ENCODE peak calls at places on chromosomes 11 and 22, in five cellular contexts. A, Q, O, Z and I are unnamed samples.

GRCh38 chr11:130872961-130873360 is 43.3 kb downstream of the SNX19 start:
- DNase-seq in A (no peak), Q (peak), O (no peak), Z (no peak), I (no peak)

GRCh38 chr11:3686751-3687150 is 15.6 kb upstream of the CHRNA10 start:
- DNase-seq in A (no peak), Q (no peak), O (no peak), Z (no peak), I (no peak)

GRCh38 chr11:27545035-27545434 is 38.5 kb upstream of the LIN7C start:
- DNase-seq in A (no peak), Q (no peak), O (no peak), Z (no peak), I (no peak)

GRCh38 chr22:39092111-39092867 is 4.8 kb upstream of the APOBEC3H start:
- DNase-seq in A (no peak), Q (no peak), O (no peak), Z (no peak), I (no peak)

GRCh38 chr11:111512296-111513239 is at the start of gene BTG4:
- DNase-seq in A (no peak), Q (no peak), O (no peak), Z (no peak), I (no peak)

GRCh38 chr22:48494968-48495750 is 1332.5 kb downstream of the BRD1 start:
- DNase-seq in A (no peak), Q (peak), O (no peak), Z (no peak), I (no peak)

GRCh38 chr11:88631497-88631896 is 294.0 kb upstream of the CTSC start:
- DNase-seq in A (no peak), Q (no peak), O (no peak), Z (no peak), I (no peak)

GRCh38 chr11:13247606-13248320 is 29.8 kb upstream of the BMAL1 start:
- DNase-seq in A (no peak), Q (no peak), O (no peak), Z (no peak), I (no peak)

GRCh38 chr22:22377335-22377734 is 131.2 kb downstream of the ZNF280B start:
- DNase-seq in A (no peak), Q (no peak), O (no peak), Z (no peak), I (no peak)

GRCh38 chr11:20275987-20276660 is 87.4 kb upstream of the HTATIP2 start:
- DNase-seq in A (no peak), Q (no peak), O (no peak), Z (no peak), I (no peak)